ENCODE peak calls at places on chromosomes 16 and 17, in five cellular contexts. One of them, this sample, is unnamed.

GRCh38 chr17:29138991-29139682 is 41.1 kb downstream of the MYO18A start:
- DNase-seq in neural progenitor cell: no peak
- DNase-seq in fibroblast of lung: no peak
- DNase-seq in mesenchymal stem cell: no peak
- DNase-seq in esophagus muscularis mucosa: no peak
- DNase-seq in this sample: peak; percentile 85

GRCh38 chr16:85321856-85322271 is 209.6 kb upstream of the CIBAR2 start:
- DNase-seq in neural progenitor cell: no peak
- DNase-seq in fibroblast of lung: peak; percentile 94
- DNase-seq in mesenchymal stem cell: peak; percentile 78
- DNase-seq in esophagus muscularis mucosa: peak; percentile 97
- DNase-seq in this sample: peak; percentile 99

GRCh38 chr16:89201467-89202377 is 1.4 kb upstream of the SLC22A31 start:
- DNase-seq in neural progenitor cell: peak; percentile 95
- DNase-seq in fibroblast of lung: peak; percentile 31
- DNase-seq in mesenchymal stem cell: peak; percentile 71
- DNase-seq in esophagus muscularis mucosa: no peak
- DNase-seq in this sample: peak; percentile 93

GRCh38 chr16:50828164-50828702 is 86.3 kb downstream of the CYLD start:
- DNase-seq in neural progenitor cell: no peak
- DNase-seq in fibroblast of lung: no peak
- DNase-seq in mesenchymal stem cell: no peak
- DNase-seq in esophagus muscularis mucosa: no peak
- DNase-seq in this sample: no peak

GRCh38 chr17:65055708-65056638 is 567 bp downstream of the GNA13 start:
- DNase-seq in neural progenitor cell: peak; percentile 43
- DNase-seq in fibroblast of lung: peak; percentile 30
- DNase-seq in mesenchymal stem cell: peak; percentile 68
- DNase-seq in esophagus muscularis mucosa: no peak
- DNase-seq in this sample: peak; percentile 68

GRCh38 chr17:14107889-14108288 is 38.6 kb downstream of the COX10 start:
- DNase-seq in neural progenitor cell: no peak
- DNase-seq in fibroblast of lung: peak; percentile 12
- DNase-seq in mesenchymal stem cell: no peak
- DNase-seq in esophagus muscularis mucosa: no peak
- DNase-seq in this sample: no peak

GRCh38 chr17:17818088-17818526 is 18.7 kb downstream of the SREBF1 start:
- DNase-seq in neural progenitor cell: no peak
- DNase-seq in fibroblast of lung: peak; percentile 36
- DNase-seq in mesenchymal stem cell: peak; percentile 44
- DNase-seq in esophagus muscularis mucosa: no peak
- DNase-seq in this sample: no peak

GRCh38 chr17:55292094-55292493 is 27.3 kb downstream of the HLF start:
- DNase-seq in neural progenitor cell: no peak
- DNase-seq in fibroblast of lung: no peak
- DNase-seq in mesenchymal stem cell: no peak
- DNase-seq in esophagus muscularis mucosa: no peak
- DNase-seq in this sample: no peak

GRCh38 chr17:2060681-2061440 is 6.0 kb downstream of the HIC1 start:
- DNase-seq in neural progenitor cell: no peak
- DNase-seq in fibroblast of lung: peak; percentile 36
- DNase-seq in mesenchymal stem cell: peak; percentile 46
- DNase-seq in esophagus muscularis mucosa: no peak
- DNase-seq in this sample: peak; percentile 86
- H3K27ac ChIP-seq in neural progenitor cell: no peak overlapping the region
- H3K27ac ChIP-seq in fibroblast of lung: peak overlapping the region; percentile 85
- H3K27ac ChIP-seq in mesenchymal stem cell: no peak overlapping the region
- H3K27ac ChIP-seq in esophagus muscularis mucosa: peak overlapping the region; percentile 92
- H3K27ac ChIP-seq in this sample: peak overlapping the region; percentile 90

GRCh38 chr16:81652798-81653505 is 126.1 kb upstream of the PLCG2 start:
- DNase-seq in neural progenitor cell: peak; percentile 68
- DNase-seq in fibroblast of lung: no peak
- DNase-seq in mesenchymal stem cell: no peak
- DNase-seq in esophagus muscularis mucosa: no peak
- DNase-seq in this sample: no peak

GRCh38 chr16:81650281-81650680 is 128.8 kb upstream of the PLCG2 start:
- DNase-seq in neural progenitor cell: no peak
- DNase-seq in fibroblast of lung: no peak
- DNase-seq in mesenchymal stem cell: no peak
- DNase-seq in esophagus muscularis mucosa: no peak
- DNase-seq in this sample: no peak

GRCh38 chr16:81654346-81654745 is 124.7 kb upstream of the PLCG2 start:
- DNase-seq in neural progenitor cell: no peak
- DNase-seq in fibroblast of lung: peak; percentile 26
- DNase-seq in mesenchymal stem cell: no peak
- DNase-seq in esophagus muscularis mucosa: no peak
- DNase-seq in this sample: no peak

GRCh38 chr16:81650982-81651562 is 128.0 kb upstream of the PLCG2 start:
- DNase-seq in neural progenitor cell: peak; percentile 81
- DNase-seq in fibroblast of lung: peak; percentile 54
- DNase-seq in mesenchymal stem cell: no peak
- DNase-seq in esophagus muscularis mucosa: no peak
- DNase-seq in this sample: peak; percentile 91

GRCh38 chr16:81651758-81652718 is 127.1 kb upstream of the PLCG2 start:
- DNase-seq in neural progenitor cell: peak; percentile 44
- DNase-seq in fibroblast of lung: peak; percentile 27
- DNase-seq in mesenchymal stem cell: no peak
- DNase-seq in esophagus muscularis mucosa: no peak
- DNase-seq in this sample: no peak
- H3K27ac ChIP-seq in neural progenitor cell: peak overlapping the region; percentile 72
- H3K27ac ChIP-seq in fibroblast of lung: no peak overlapping the region
- H3K27ac ChIP-seq in mesenchymal stem cell: no peak overlapping the region
- H3K27ac ChIP-seq in esophagus muscularis mucosa: peak overlapping the region; percentile 50
- H3K27ac ChIP-seq in this sample: no peak overlapping the region

GRCh38 chr16:9105189-9105588 is 13.7 kb downstream of the HAPSTR1 start:
- DNase-seq in neural progenitor cell: no peak
- DNase-seq in fibroblast of lung: peak; percentile 54
- DNase-seq in mesenchymal stem cell: peak; percentile 30
- DNase-seq in esophagus muscularis mucosa: no peak
- DNase-seq in this sample: no peak
- H3K27ac ChIP-seq in neural progenitor cell: no peak overlapping the region
- H3K27ac ChIP-seq in fibroblast of lung: no peak overlapping the region
- H3K27ac ChIP-seq in mesenchymal stem cell: no peak overlapping the region
- H3K27ac ChIP-seq in esophagus muscularis mucosa: no peak overlapping the region
- H3K27ac ChIP-seq in this sample: no peak overlapping the region

DNA sequence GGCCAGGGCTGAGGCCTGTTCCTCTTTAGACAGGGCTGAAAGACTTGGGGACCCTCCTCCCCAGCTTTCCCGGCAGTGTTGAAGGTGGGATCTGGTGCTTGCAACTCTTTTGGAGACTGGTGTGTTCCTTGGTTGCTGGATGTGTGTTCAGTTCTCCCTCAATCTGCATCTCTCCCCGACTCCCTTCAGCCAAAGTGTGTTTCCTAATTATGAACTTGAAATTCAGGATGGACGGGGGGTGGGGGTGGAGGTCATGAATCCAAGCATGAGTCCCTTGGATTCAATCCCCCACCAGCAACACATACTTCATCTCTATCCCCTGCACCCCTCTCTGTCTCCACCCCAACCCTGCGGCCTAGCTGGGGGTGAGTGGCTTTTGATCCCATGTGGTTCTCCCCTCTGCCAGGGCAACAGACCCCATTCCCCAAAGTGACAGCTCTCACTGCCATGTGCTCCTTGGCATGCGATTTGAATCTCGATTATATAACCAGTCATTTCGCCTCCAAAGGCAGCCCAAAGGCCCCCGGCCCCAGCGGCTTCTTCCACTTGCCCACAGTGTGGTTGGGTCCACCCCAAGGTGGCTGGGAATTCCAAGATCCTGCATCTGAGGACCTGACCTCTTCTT is 1.3 kb downstream of the ARHGAP23 start:
- DNase-seq in neural progenitor cell: no peak
- DNase-seq in fibroblast of lung: no peak
- DNase-seq in mesenchymal stem cell: peak; percentile 25
- DNase-seq in esophagus muscularis mucosa: no peak
- DNase-seq in this sample: no peak
- H3K27ac ChIP-seq in neural progenitor cell: no peak overlapping the region
- H3K27ac ChIP-seq in fibroblast of lung: peak overlapping the region; percentile 63
- H3K27ac ChIP-seq in mesenchymal stem cell: peak overlapping the region; percentile 92
- H3K27ac ChIP-seq in esophagus muscularis mucosa: peak overlapping the region; percentile 92
- H3K27ac ChIP-seq in this sample: peak overlapping the region; percentile 79

GRCh38 chr17:2068589-2069051 is 13.7 kb downstream of the HIC1 start:
- DNase-seq in neural progenitor cell: no peak
- DNase-seq in fibroblast of lung: peak; percentile 92
- DNase-seq in mesenchymal stem cell: peak; percentile 80
- DNase-seq in esophagus muscularis mucosa: no peak
- DNase-seq in this sample: peak; percentile 53
- H3K27ac ChIP-seq in neural progenitor cell: no peak overlapping the region
- H3K27ac ChIP-seq in fibroblast of lung: peak overlapping the region; percentile 85
- H3K27ac ChIP-seq in mesenchymal stem cell: peak overlapping the region; percentile 93
- H3K27ac ChIP-seq in esophagus muscularis mucosa: peak overlapping the region; percentile 92
- H3K27ac ChIP-seq in this sample: peak overlapping the region; percentile 83